ENCODE peak calls at places on chromosomes 16 and 17, in nine cellular contexts. N is NCI-H460; A is psoas muscle; E is lower lobe of right lung; F is ACHN; X is stimulated activated CD8-positive, alpha-beta memory T cell treated with anti-CD3 and anti-CD28 coated beads, Interleukin-4, amount 100 ng/mL, for 1 hour; R is amygdala; H is stromal cell of bone marrow; M is A549. B is an unnamed sample.

GRCh38 chr16:6732166-6732565 is 600.5 kb upstream of the RBFOX1 start:
- DNase-seq in N (no peak), A (no peak), E (no peak), F (no peak), X (no peak), R (no peak), H (no peak), M (no peak), B (no peak)

GRCh38 chr16:56994311-56994710 is 5.0 kb downstream of the NLRC5 start:
- DNase-seq in N (no peak), A (no peak), E (no peak), F (no peak), X (no peak), R (no peak), H (no peak), M (no peak), B (no peak)

GRCh38 chr16:28526201-28527099 is 12.3 kb downstream of the NUPR1 start:
- DNase-seq in N (no peak), A (no peak), E (no peak), F (no peak), X (no peak), R (no peak), H (no peak), M (no peak), B (no peak)

GRCh38 chr17:29256116-29256515 is 9.5 kb downstream of the CRYBA1 start:
- DNase-seq in N (no peak), A (no peak), E (no peak), F (no peak), X (no peak), R (no peak), H (no peak), M (no peak), B (no peak)

GRCh38 chr16:57688987-57689771 is 5.4 kb upstream of the DRC7 start:
- DNase-seq in N (no peak), A (no peak), E (no peak), F (no peak), X (no peak), R (no peak), H (no peak), M (no peak), B (no peak)

GRCh38 chr17:39676198-39676819 is 8.1 kb downstream of the PNMT start:
- DNase-seq in N (no peak), A (no peak), E (peak; percentile 89), F (no peak), X (no peak), R (no peak), H (no peak), M (no peak), B (no peak)

GRCh38 chr17:58756246-58757161 is 850 bp downstream of the PPM1E start:
- DNase-seq in N (no peak), A (no peak), E (no peak), F (peak; percentile 23), X (no peak), R (no peak), H (no peak), M (no peak), B (no peak)

GRCh38 chr17:83071966-83072562 is 7.3 kb upstream of the METRNL start:
- DNase-seq in N (no peak), A (no peak), E (no peak), F (no peak), X (no peak), R (no peak), H (no peak), M (no peak), B (no peak)

GRCh38 chr16:78479723-78480122 is 380.3 kb downstream of the WWOX start:
- DNase-seq in N (no peak), A (no peak), E (no peak), F (no peak), X (no peak), R (no peak), H (no peak), M (no peak), B (no peak)

GRCh38 chr17:83119987-83120864 is 40.8 kb downstream of the METRNL start:
- DNase-seq in N (no peak), A (no peak), E (peak; percentile 73), F (no peak), X (no peak), R (no peak), H (no peak), M (no peak), B (no peak)

GRCh38 chr17:38874505-38875419 is 4.9 kb downstream of the LASP1 start:
- DNase-seq in N (no peak), A (peak; percentile 36), E (no peak), F (no peak), X (no peak), R (no peak), H (no peak), M (no peak), B (no peak)

GRCh38 chr17:58231644-58232043 is 6.7 kb upstream of the LPO start:
- DNase-seq in N (no peak), A (no peak), E (no peak), F (no peak), X (no peak), R (no peak), H (peak; percentile 53), M (no peak), B (no peak)

GRCh38 chr17:7479389-7480192 is at the start of gene ZBTB4:
- DNase-seq in N (no peak), A (peak; percentile 72), E (peak; percentile 76), F (peak; percentile 55), X (peak; percentile 42), R (no peak), H (no peak), M (peak; percentile 60), B (peak; percentile 75)

GRCh38 chr17:45771473-45771959 is 12.6 kb upstream of the CRHR1 start:
- DNase-seq in N (no peak), A (no peak), E (no peak), F (no peak), X (no peak), R (no peak), H (no peak), M (no peak), B (no peak)

GRCh38 chr17:20226814-20227482 is 217.8 kb downstream of the SPECC1 start:
- DNase-seq in N (peak; percentile 74), A (peak; percentile 80), E (peak; percentile 85), F (peak; percentile 80), X (peak; percentile 29), R (no peak), H (peak; percentile 63), M (peak; percentile 85), B (peak; percentile 83)

GRCh38 chr17:68573338-68573737 is 27.8 kb downstream of the FAM20A start:
- DNase-seq in N (no peak), A (no peak), E (no peak), F (no peak), X (no peak), R (no peak), H (no peak), M (no peak), B (no peak)

GRCh38 chr16:10121496-10121895 is 60.7 kb downstream of the GRIN2A start:
- DNase-seq in N (no peak), A (no peak), E (no peak), F (peak; percentile 73), X (no peak), R (no peak), H (peak; percentile 55), M (no peak), B (no peak)

GRCh38 chr17:50470451-50470850 is 1.8 kb upstream of the CHAD start:
- DNase-seq in N (no peak), A (no peak), E (peak; percentile 24), F (no peak), X (no peak), R (no peak), H (no peak), M (no peak), B (no peak)

GRCh38 chr17:27479838-27480237 is 23.6 kb downstream of the KSR1 start:
- DNase-seq in N (no peak), A (no peak), E (no peak), F (no peak), X (no peak), R (no peak), H (no peak), M (no peak), B (no peak)

GRCh38 chr17:39194089-39194984 is 3.1 kb downstream of the CACNB1 start:
- DNase-seq in N (peak; percentile 50), A (peak; percentile 91), E (peak; percentile 61), F (no peak), X (no peak), R (no peak), H (no peak), M (peak; percentile 84), B (peak; percentile 65)

GRCh38 chr16:89765292-89765810 is 44.0 kb downstream of the ZNF276 start:
- DNase-seq in N (no peak), A (no peak), E (no peak), F (no peak), X (no peak), R (no peak), H (no peak), M (no peak), B (no peak)